ENCODE peak calls at places on chromosomes 7 and 10, in five cellular contexts. Q, Z, M, Y and D are unnamed samples.

GRCh38 chr7:80764132-80764531 is 125.7 kb downstream of the CD36 start:
- DNase-seq in M (no peak), Y (no peak), Z (no peak), Q (no peak), D (no peak)

GRCh38 chr7:30180718-30181117 is 45.9 kb downstream of the MTURN start:
- DNase-seq in M (no peak), Z (no peak), Q (no peak), Y (no peak), D (peak; percentile 64)

GRCh38 chr7:99098824-99099498 is 44.9 kb downstream of the SMURF1 start:
- DNase-seq in M (no peak), Z (peak; percentile 67), Y (no peak), Q (no peak), D (peak; percentile 48)

GRCh38 chr10:8235253-8236027 is 181.0 kb downstream of the GATA3 start:
- DNase-seq in Z (no peak), Y (no peak), M (no peak), Q (no peak), D (no peak)

GRCh38 chr10:72016608-72017310 is 52.6 kb downstream of the CHST3 start:
- DNase-seq in Y (peak; percentile 84), Q (peak; percentile 60), M (peak; percentile 88), Z (no peak), D (no peak)

GRCh38 chr10:119862524-119862923 is 10.1 kb downstream of the MCMBP start:
- DNase-seq in Z (no peak), M (no peak), Y (no peak), Q (no peak), D (no peak)

GRCh38 chr10:97844672-97845071 is 5.0 kb upstream of the GOLGA7B start:
- DNase-seq in Q (no peak), M (no peak), Z (no peak), Y (no peak), D (no peak)

GRCh38 chr10:98956576-98957260 is 278.9 kb downstream of the HPSE2 start:
- DNase-seq in Y (no peak), M (no peak), Q (no peak), Z (peak; percentile 31), D (peak; percentile 21)

GRCh38 chr10:2978111-2978510 is 89.2 kb upstream of the PFKP start:
- DNase-seq in Y (no peak), M (no peak), Q (no peak), Z (peak; percentile 50), D (peak; percentile 66)

GRCh38 chr10:29969255-29970011 is 90.0 kb downstream of the JCAD start:
- DNase-seq in Z (no peak), Q (no peak), Y (peak; percentile 86), M (no peak), D (no peak)

GRCh38 chr7:70556761-70557160 is 575.2 kb upstream of the GALNT17 start:
- DNase-seq in Q (no peak), Y (no peak), Z (no peak), M (no peak), D (no peak)

GRCh38 chr7:20301311-20301939 is 29.3 kb upstream of the ITGB8 start:
- DNase-seq in Q (no peak), Z (peak; percentile 59), Y (no peak), M (no peak), D (peak; percentile 87)

GRCh38 chr10:120941468-120941867 is 90.3 kb downstream of the WDR11 start:
- DNase-seq in Z (no peak), M (no peak), Y (no peak), Q (no peak), D (peak; percentile 81)

GRCh38 chr7:24722386-24723177 is 34.7 kb downstream of the GSDME start:
- DNase-seq in Q (no peak), M (no peak), Y (no peak), Z (no peak), D (no peak)

GRCh38 chr10:123552760-123553554 is 113.2 kb upstream of the GPR26 start:
- DNase-seq in Q (no peak), M (no peak), Z (no peak), Y (no peak), D (no peak)

GRCh38 chr7:78496226-78496625 is 697.7 kb downstream of the PHTF2 start:
- DNase-seq in M (no peak), Y (no peak), Q (no peak), Z (no peak), D (no peak)

GRCh38 chr7:85821926-85822325 is 635.1 kb upstream of the SEMA3D start:
- DNase-seq in Q (no peak), Z (no peak), M (no peak), Y (no peak), D (no peak)

GRCh38 chr10:100744136-100744979 is 1.0 kb upstream of the PAX2 start:
- DNase-seq in Q (no peak), Z (no peak), M (no peak), Y (no peak), D (no peak)

GRCh38 chr7:83807770-83808169 is 158.8 kb upstream of the SEMA3E start:
- DNase-seq in Z (no peak), M (no peak), Q (no peak), Y (no peak), D (no peak)

GRCh38 chr10:90276894-90277447 is 575.6 kb downstream of the KIF20B start:
- DNase-seq in M (no peak), Y (no peak), Z (no peak), Q (no peak), D (no peak)

GRCh38 chr7:81604075-81604807 is 165.6 kb downstream of the HGF start:
- DNase-seq in Q (no peak), Z (no peak), Y (no peak), M (no peak), D (no peak)

GRCh38 chr10:14056545-14057332 is 274.0 kb downstream of the FRMD4A start:
- DNase-seq in M (no peak), Y (no peak), Q (no peak), Z (no peak), D (peak; percentile 82)

GRCh38 chr10:133159950-133160812 is at the start of gene KNDC1:
- DNase-seq in M (no peak), Q (no peak), Z (no peak), Y (no peak), D (no peak)

GRCh38 chr7:67692425-67692824 is 695.8 kb downstream of the TYW1 start:
- DNase-seq in M (no peak), Q (peak; percentile 54), Y (no peak), Z (no peak), D (peak; percentile 49)

GRCh38 chr10:26805567-26806245 is 55.1 kb downstream of the ABI1 start:
- DNase-seq in Q (no peak), M (no peak), Z (peak; percentile 37), Y (no peak), D (peak; percentile 53)

DNA sequence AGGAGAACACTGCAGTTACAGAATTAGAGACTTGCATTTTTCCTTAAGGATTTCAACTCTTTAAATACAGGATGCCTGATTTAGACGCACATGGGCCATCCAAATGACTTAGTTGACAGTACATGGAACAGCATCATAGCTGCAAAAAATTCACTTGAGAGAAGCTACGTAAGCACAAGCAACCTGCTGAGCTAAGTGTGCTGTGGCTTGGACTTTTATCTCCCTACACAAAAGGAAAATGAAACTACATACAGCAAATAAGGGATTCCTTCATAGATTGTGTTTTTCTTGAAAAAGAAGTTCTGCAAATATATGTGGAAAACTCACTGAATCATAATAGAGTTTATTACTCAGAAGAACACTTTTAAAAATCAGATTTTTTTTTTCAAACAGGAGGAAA is 152.6 kb downstream of the POU6F2 start:
- DNase-seq in Z (no peak), Q (no peak), Y (no peak), M (no peak), D (no peak)
- H3K4me3 ChIP-seq in Z (no peak overlapping the region), Q (no peak overlapping the region), Y (no peak overlapping the region), M (no peak overlapping the region), D (no peak overlapping the region)

GRCh38 chr7:96300487-96300886 is 21.4 kb downstream of the SLC25A13 start:
- DNase-seq in Z (no peak), M (no peak), Q (no peak), Y (no peak), D (no peak)
- H3K4me3 ChIP-seq in Z (no peak overlapping the region), M (no peak overlapping the region), Q (no peak overlapping the region), Y (no peak overlapping the region), D (no peak overlapping the region)

GRCh38 chr10:62036186-62037081 is 134.9 kb downstream of the ARID5B start:
- DNase-seq in Q (no peak), Z (no peak), Y (no peak), M (no peak), D (no peak)

GRCh38 chr10:62037166-62037831 is 135.8 kb downstream of the ARID5B start:
- DNase-seq in Y (no peak), Z (peak; percentile 75), M (no peak), Q (no peak), D (peak; percentile 77)

GRCh38 chr10:62037890-62038608 is 136.6 kb downstream of the ARID5B start:
- DNase-seq in M (no peak), Q (no peak), Z (no peak), Y (no peak), D (peak; percentile 45)

GRCh38 chr10:62040896-62041295 is 139.4 kb downstream of the ARID5B start:
- DNase-seq in M (no peak), Z (no peak), Y (no peak), Q (no peak), D (no peak)

DNA sequence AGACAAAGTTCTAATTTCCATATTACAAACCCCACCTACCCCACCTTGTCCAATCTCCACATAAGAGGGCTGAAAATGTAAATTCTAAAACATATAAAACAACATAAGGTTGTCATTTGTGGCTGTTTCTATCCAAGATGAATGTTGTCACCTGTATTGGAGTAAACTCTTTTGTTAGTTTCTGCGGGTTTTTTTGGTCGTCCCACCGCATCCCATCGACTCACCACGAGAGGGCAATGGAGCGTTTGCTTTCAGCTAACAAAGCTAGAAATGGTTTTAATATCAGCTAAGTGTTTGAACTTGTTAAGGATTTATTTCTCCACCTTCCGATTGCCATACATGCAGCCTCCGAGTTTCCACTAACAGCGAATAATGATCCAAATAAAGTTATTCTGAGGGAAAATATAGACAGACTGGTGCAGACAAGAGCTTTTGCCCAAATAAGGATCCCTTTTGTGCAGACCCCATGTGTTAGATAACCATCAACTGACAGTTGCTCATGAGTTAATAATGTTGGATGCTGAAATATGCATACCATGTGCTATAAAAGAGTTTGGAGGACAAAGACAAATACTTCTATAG is 137.2 kb downstream of the ARID5B start:
- DNase-seq in Z (peak; percentile 71), Q (peak; percentile 76), M (peak; percentile 75), Y (peak; percentile 77), D (peak; percentile 74)
- H3K4me3 ChIP-seq in Z (no peak overlapping the region), Q (no peak overlapping the region), M (peak overlapping the region; percentile 35), Y (peak overlapping the region; percentile 46), D (no peak overlapping the region)

GRCh38 chr10:129887986-129888783 is 75.9 kb downstream of the EBF3 start:
- DNase-seq in Y (no peak), M (no peak), Z (no peak), Q (no peak), D (no peak)
- H3K4me3 ChIP-seq in Y (no peak overlapping the region), M (no peak overlapping the region), Z (no peak overlapping the region), Q (no peak overlapping the region), D (no peak overlapping the region)